ENCODE peak calls at places on chromosomes 7 and 10, in seven cellular contexts. W is thoracic aorta; E is tibial nerve; K is body of pancreas; R is cardiac fibroblast; S is CD8-positive, alpha-beta memory T cell; B is dorsolateral prefrontal cortex. U is an unnamed sample.

GRCh38 chr10:63515002-63515763 is 6.0 kb upstream of the REEP3 start:
- DNase-seq in K (no peak), E (no peak), W (no peak), R (peak), B (no peak), S (no peak), U (no peak)

GRCh38 chr7:73648593-73649332 is 18.9 kb upstream of the VPS37D start:
- DNase-seq in W (no peak), K (no peak), R (no peak), E (no peak), B (no peak), S (no peak), U (no peak)

GRCh38 chr10:77082601-77083252 is 554.9 kb downstream of the KCNMA1 start:
- DNase-seq in K (no peak), S (no peak), B (no peak), W (no peak), E (no peak), R (no peak), U (no peak)

GRCh38 chr7:9718071-9718470 is 1255.6 kb upstream of the PHF14 start:
- DNase-seq in E (no peak), R (no peak), S (no peak), W (no peak), K (no peak), B (no peak), U (no peak)

GRCh38 chr7:89607797-89608196 is 546.5 kb upstream of the STEAP1 start:
- DNase-seq in W (no peak), S (peak), B (no peak), R (no peak), K (no peak), E (no peak), U (no peak)

GRCh38 chr7:116864084-116864483 is 1.7 kb downstream of the CAPZA2 start:
- DNase-seq in K (no peak), W (no peak), E (no peak), R (no peak), B (no peak), S (no peak), U (no peak)

GRCh38 chr10:129293991-129294700 is 172.9 kb upstream of the MGMT start:
- DNase-seq in R (no peak), K (no peak), S (no peak), W (no peak), B (no peak), E (no peak), U (no peak)

GRCh38 chr10:79490400-79491081 is 21.8 kb upstream of the EIF5AL1 start:
- DNase-seq in B (no peak), K (no peak), E (no peak), S (no peak), W (no peak), R (peak), U (no peak)

GRCh38 chr7:15508258-15508657 is 53.6 kb downstream of the AGMO start:
- DNase-seq in W (no peak), R (peak), B (no peak), E (no peak), S (no peak), K (no peak), U (no peak)

GRCh38 chr7:130135208-130136205 is 65.2 kb downstream of the KLHDC10 start:
- DNase-seq in B (no peak), K (no peak), R (no peak), W (no peak), E (no peak), S (no peak), U (no peak)

GRCh38 chr7:29748286-29749099 is 57.8 kb upstream of the WIPF3 start:
- DNase-seq in R (peak), K (peak), E (no peak), W (no peak), S (no peak), B (no peak), U (no peak)

GRCh38 chr10:110577056-110577455 is 9.6 kb downstream of the SMC3 start:
- DNase-seq in W (no peak), E (no peak), S (no peak), R (peak), K (no peak), B (no peak), U (no peak)

GRCh38 chr10:121448768-121449456 is 149.3 kb downstream of the FGFR2 start:
- DNase-seq in K (no peak), W (no peak), B (no peak), E (no peak), R (no peak), S (no peak), U (no peak)

GRCh38 chr10:32253300-32253699 is 93.7 kb downstream of the EPC1 start:
- DNase-seq in E (no peak), R (no peak), W (no peak), S (no peak), B (no peak), K (no peak), U (no peak)

GRCh38 chr10:34526186-34526585 is 288.9 kb downstream of the PARD3 start:
- DNase-seq in K (no peak), W (no peak), S (no peak), E (no peak), B (no peak), R (peak), U (no peak)

GRCh38 chr7:8418627-8419245 is 14.7 kb upstream of the NXPH1 start:
- DNase-seq in E (peak), B (peak), S (peak), K (peak), R (peak), W (no peak), U (no peak)

GRCh38 chr7:34058791-34059550 is 153.6 kb downstream of the BMPER start:
- DNase-seq in E (peak), W (no peak), B (peak), K (no peak), S (no peak), R (peak), U (no peak)

GRCh38 chr10:8817303-8817702 is 762.8 kb downstream of the GATA3 start:
- DNase-seq in R (no peak), E (no peak), K (no peak), B (no peak), W (no peak), S (no peak), U (no peak)

GRCh38 chr7:44163591-44163990 is 22.5 kb upstream of the MYL7 start:
- DNase-seq in S (no peak), W (no peak), K (no peak), E (no peak), B (no peak), R (peak), U (no peak)

GRCh38 chr7:123769371-123769770 is 20.6 kb upstream of the WASL start:
- DNase-seq in W (no peak), B (no peak), S (no peak), R (peak), K (peak), E (no peak), U (no peak)

GRCh38 chr7:143416565-143417149 is 8.0 kb upstream of the EPHA1 start:
- DNase-seq in K (no peak), R (peak), S (peak), W (no peak), E (peak), B (no peak), U (no peak)

DNA sequence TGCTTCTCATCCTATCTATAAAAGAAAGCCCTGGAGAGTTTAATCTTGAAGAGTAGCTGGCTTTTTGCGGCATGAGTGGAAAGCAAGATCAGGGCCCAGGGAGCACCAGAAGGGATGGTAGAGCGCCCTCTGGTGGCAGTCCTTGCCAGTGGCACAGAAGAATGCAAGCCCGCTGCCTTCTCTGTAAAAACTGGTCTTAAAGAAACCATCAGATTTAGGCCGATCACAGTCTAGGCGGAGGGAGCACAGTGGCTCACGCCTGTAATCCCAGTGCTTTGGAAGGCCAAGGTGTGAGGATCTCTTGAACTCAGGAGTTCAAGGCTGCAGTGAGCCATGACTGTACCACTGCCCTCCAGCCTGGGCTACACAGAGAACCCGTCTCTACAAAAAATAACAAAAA is 35.6 kb downstream of the CPN1 start:
- DNase-seq in K (peak), R (peak), W (peak), S (peak), B (peak), E (peak), U (peak)
- H3K4me3 ChIP-seq in K (no peak), R (no peak), W (no peak), S (no peak), B (no peak), E (no peak), U (no peak)

GRCh38 chr7:25122373-25122772 is 2.7 kb downstream of the CYCS start:
- DNase-seq in B (no peak), W (no peak), K (no peak), E (no peak), R (peak), S (no peak), U (no peak)
- H3K4me3 ChIP-seq in B (no peak), W (no peak), K (no peak), E (no peak), R (no peak), S (no peak), U (no peak)

DNA sequence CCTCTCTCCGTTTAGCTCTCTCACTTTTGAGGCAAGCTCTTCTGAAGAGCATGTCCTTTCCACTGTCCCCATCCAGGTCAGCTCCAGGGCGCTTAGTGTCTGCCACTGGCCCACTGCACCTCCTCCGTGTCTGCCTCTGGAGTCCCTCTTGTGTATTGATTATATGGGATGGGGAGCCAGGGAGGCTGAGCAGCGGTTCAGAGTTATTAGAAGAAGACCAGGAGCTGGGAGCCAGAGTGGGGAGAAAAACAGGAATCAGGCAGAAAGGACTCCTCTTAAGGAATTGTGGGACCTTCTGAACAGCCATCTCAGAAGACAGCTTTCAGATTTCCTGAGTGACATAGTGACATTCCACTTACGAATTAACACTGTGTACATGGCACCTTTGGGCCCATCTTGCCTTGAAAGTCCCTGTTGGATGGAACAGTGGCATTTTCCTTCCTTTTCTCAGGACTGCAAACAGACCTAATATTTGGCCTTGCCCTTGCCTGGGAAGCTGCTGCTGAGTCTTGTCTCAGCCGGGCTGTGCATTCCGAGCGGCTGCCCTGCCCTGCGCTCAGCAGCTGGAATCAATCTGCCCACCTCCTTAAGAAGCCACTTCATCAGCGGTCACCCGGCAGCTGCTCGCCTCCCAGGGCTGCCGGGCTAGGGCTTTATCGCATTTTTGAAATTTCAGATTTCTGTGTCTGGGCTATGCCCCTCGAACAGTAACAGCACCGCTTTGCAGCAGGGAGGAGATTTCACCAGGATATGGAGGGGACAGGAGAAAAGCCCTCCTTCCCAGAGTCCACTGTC is 81.1 kb upstream of the PRKG1 start:
- DNase-seq in E (no peak), B (no peak), K (peak), W (no peak), R (peak), S (no peak), U (no peak)
- H3K4me3 ChIP-seq in E (no peak), B (peak), K (peak), W (peak), R (peak), S (no peak), U (no peak)

GRCh38 chr10:124739119-124739921 is 4.9 kb downstream of the FAM53B start:
- DNase-seq in E (peak), S (no peak), R (no peak), K (no peak), W (no peak), B (no peak), U (no peak)
- H3K4me3 ChIP-seq in E (no peak), S (peak), R (no peak), K (no peak), W (no peak), B (peak), U (peak)

GRCh38 chr10:1932617-1933016 is 195.3 kb upstream of the ADARB2 start:
- DNase-seq in E (no peak), R (no peak), K (no peak), B (no peak), W (no peak), S (no peak), U (no peak)
- H3K4me3 ChIP-seq in E (no peak), R (no peak), K (no peak), B (no peak), W (no peak), S (no peak), U (no peak)

DNA sequence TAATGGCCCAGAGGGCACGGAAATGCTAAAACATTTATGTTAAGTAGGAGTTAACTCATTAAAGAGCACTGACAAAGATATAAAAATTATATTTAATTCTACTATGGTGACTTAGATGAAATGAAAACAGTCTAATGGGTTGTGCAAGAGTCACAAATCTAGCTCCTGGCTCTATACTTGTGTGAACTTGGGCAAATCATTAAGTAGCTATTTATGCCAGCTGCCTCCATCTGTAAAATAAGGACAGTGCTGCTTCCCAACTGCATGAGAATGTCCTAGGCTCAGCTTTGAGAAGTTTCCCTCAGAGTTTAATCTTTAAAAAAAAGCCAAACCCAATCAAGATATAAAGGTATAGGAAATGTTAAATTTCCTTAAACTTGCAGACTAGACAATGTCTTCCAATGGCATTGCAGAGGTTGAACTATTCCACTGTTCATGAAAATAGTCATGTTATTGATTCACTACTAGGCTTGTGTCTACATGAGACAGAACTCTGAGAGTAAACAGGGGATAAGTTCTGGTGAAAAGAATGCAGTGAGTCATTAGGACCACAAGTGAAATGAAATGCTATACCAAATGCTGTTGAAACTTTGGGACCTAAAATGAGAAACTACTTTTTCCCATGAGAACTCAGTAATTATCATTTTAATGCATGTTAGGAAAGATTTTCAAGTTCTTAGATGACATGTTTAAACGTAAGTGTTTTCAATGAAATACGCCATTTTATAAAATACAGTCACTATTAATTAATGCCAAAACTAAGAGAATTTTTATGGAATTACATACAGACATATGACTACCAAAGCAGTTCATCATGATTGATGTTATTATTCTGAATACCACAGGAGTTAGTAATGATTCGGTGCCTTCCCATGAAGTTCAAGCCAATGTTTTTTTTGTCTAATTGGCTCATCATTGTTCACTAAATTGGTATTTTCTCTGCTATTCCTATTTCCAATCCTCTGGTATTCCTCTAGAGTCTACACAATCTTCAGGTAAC is 84.2 kb downstream of the CDK6 start:
- DNase-seq in B (no peak), W (no peak), K (no peak), E (no peak), R (peak), S (no peak), U (no peak)
- H3K4me3 ChIP-seq in B (no peak), W (no peak), K (no peak), E (no peak), R (no peak), S (no peak), U (no peak)

GRCh38 chr7:1204460-1204859 is 28.2 kb upstream of the UNCX start:
- DNase-seq in S (no peak), R (no peak), E (no peak), B (no peak), W (no peak), K (no peak), U (no peak)
- H3K4me3 ChIP-seq in S (no peak), R (no peak), E (no peak), B (no peak), W (peak), K (no peak), U (no peak)

GRCh38 chr10:6383099-6383812 is 180.5 kb downstream of the PFKFB3 start:
- DNase-seq in S (no peak), E (no peak), R (peak), W (no peak), K (peak), B (peak), U (no peak)
- H3K4me3 ChIP-seq in S (no peak), E (no peak), R (no peak), W (peak), K (no peak), B (peak), U (no peak)

GRCh38 chr7:131359136-131359776 is 31.6 kb downstream of the MKLN1 start:
- DNase-seq in B (no peak), E (no peak), W (no peak), R (no peak), S (no peak), K (no peak), U (no peak)
- H3K4me3 ChIP-seq in B (no peak), E (no peak), W (no peak), R (no peak), S (no peak), K (no peak), U (no peak)

GRCh38 chr10:102460836-102461186 is 9.5 kb upstream of the C10orf95 start:
- DNase-seq in E (no peak), K (no peak), R (no peak), S (no peak), B (no peak), W (no peak), U (no peak)

GRCh38 chr10:102463983-102464382 is 12.6 kb upstream of the C10orf95 start:
- DNase-seq in K (no peak), B (no peak), E (no peak), S (no peak), R (no peak), W (no peak), U (no peak)

GRCh38 chr10:102461187-102462054 is 10.1 kb upstream of the C10orf95 start:
- DNase-seq in R (peak), K (peak), S (peak), W (peak), E (peak), B (peak), U (peak)

GRCh38 chr10:102465466-102465865 is 14.1 kb upstream of the C10orf95 start:
- DNase-seq in B (no peak), R (no peak), S (no peak), K (no peak), W (no peak), E (no peak), U (no peak)

GRCh38 chr10:102462512-102463054 is 11.2 kb upstream of the C10orf95 start:
- DNase-seq in K (no peak), W (no peak), B (no peak), E (no peak), S (no peak), R (no peak), U (no peak)
- H3K4me3 ChIP-seq in K (no peak), W (no peak), B (peak), E (no peak), S (no peak), R (no peak), U (peak)